ENCODE peak calls at places on chromosomes 5 and 9, in eight cellular contexts. V is K562, E is sigmoid colon, B is HFF-Myc, P is lower lobe of right lung, C is adipocyte, Z is GM23248, U is colonic mucosa. Q is an unnamed sample.

GRCh38 chr5:1783214-1783551 is 16.5 kb downstream of the MRPL36 start:
- DNase-seq in V (no peak), E (peak), B (no peak), P (no peak), C (no peak), Z (no peak), U (no peak), Q (no peak)

GRCh38 chr9:124284940-124285441 is 27.2 kb downstream of the NEK6 start:
- DNase-seq in V (no peak), E (peak), B (no peak), P (no peak), C (no peak), Z (peak), U (no peak), Q (peak)

GRCh38 chr9:89887286-89887685 is 282.5 kb downstream of the GADD45G start:
- DNase-seq in V (no peak), E (no peak), B (no peak), P (no peak), C (no peak), Z (no peak), U (no peak), Q (no peak)

GRCh38 chr5:111754190-111754589 is 2.8 kb downstream of the NREP start:
- DNase-seq in V (no peak), E (no peak), B (no peak), P (no peak), C (no peak), Z (no peak), U (no peak), Q (no peak)

GRCh38 chr5:53035868-53036381 is 46.8 kb downstream of the ITGA2 start:
- DNase-seq in V (peak), E (no peak), B (no peak), P (no peak), C (no peak), Z (peak), U (no peak), Q (peak)

GRCh38 chr9:124839612-124840299 is 13.5 kb upstream of the WDR38 start:
- DNase-seq in V (peak), E (no peak), B (no peak), P (no peak), C (peak), Z (peak), U (no peak), Q (peak)

GRCh38 chr5:92372766-92373165 is 989.6 kb upstream of the ARRDC3 start:
- DNase-seq in V (no peak), E (no peak), B (no peak), P (no peak), C (no peak), Z (peak), U (no peak), Q (peak)

GRCh38 chr9:120399940-120400339 is 180.0 kb downstream of the CDK5RAP2 start:
- DNase-seq in V (no peak), E (no peak), B (no peak), P (no peak), C (no peak), Z (no peak), U (no peak), Q (no peak)

GRCh38 chr5:134098690-134099089 is 15.8 kb upstream of the TCF7 start:
- DNase-seq in V (no peak), E (no peak), B (no peak), P (no peak), C (no peak), Z (no peak), U (no peak), Q (no peak)

GRCh38 chr9:137658778-137659177 is 40.0 kb downstream of the EHMT1 start:
- DNase-seq in V (no peak), E (no peak), B (no peak), P (no peak), C (no peak), Z (no peak), U (no peak), Q (no peak)

GRCh38 chr5:56273376-56274005 is 40.4 kb upstream of the ANKRD55 start:
- DNase-seq in V (no peak), E (no peak), B (no peak), P (no peak), C (no peak), Z (no peak), U (no peak), Q (no peak)

GRCh38 chr5:161412792-161413191 is 133.7 kb downstream of the GABRB2 start:
- DNase-seq in V (no peak), E (no peak), B (no peak), P (no peak), C (no peak), Z (no peak), U (no peak), Q (no peak)

GRCh38 chr5:149348463-149348862 is 3.2 kb downstream of the GRPEL2 start:
- DNase-seq in V (no peak), E (no peak), B (no peak), P (no peak), C (no peak), Z (no peak), U (no peak), Q (no peak)

GRCh38 chr5:181207214-181207959 is 2.4 kb upstream of the TRIM7 start:
- DNase-seq in V (no peak), E (peak), B (peak), P (peak), C (peak), Z (peak), U (peak), Q (peak)

GRCh38 chr5:181205402-181205734 is 372 bp upstream of the TRIM7 start:
- DNase-seq in V (no peak), E (peak), B (no peak), P (no peak), C (no peak), Z (no peak), U (no peak), Q (no peak)

GRCh38 chr5:181204561-181205401 is at the start of gene TRIM7:
- DNase-seq in V (peak), E (peak), B (no peak), P (peak), C (peak), Z (peak), U (peak), Q (peak)

GRCh38 chr5:181205735-181206401 is 872 bp upstream of the TRIM7 start:
- DNase-seq in V (no peak), E (peak), B (no peak), P (no peak), C (no peak), Z (no peak), U (peak), Q (no peak)

DNA sequence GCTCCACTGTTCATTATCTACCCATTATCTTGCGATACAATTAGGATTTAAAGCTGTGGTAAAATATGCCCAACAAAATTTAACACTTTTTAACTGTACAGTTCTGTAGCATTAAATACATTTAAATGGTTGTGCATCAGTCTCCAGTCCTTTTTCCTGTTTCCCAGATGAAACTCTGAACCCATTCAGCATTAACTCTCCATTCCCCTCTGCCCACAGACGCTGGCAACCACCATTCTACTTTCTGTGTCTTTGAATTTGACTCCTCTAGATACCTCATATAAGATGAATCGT is 2.9 kb upstream of the TRIM7 start:
- DNase-seq in V (no peak), E (no peak), B (no peak), P (no peak), C (no peak), Z (no peak), U (no peak), Q (no peak)
- H3K4me3 ChIP-seq in V (peak), E (peak), B (no peak), P (peak), C (peak), Z (peak), U (no peak), Q (no peak)

DNA sequence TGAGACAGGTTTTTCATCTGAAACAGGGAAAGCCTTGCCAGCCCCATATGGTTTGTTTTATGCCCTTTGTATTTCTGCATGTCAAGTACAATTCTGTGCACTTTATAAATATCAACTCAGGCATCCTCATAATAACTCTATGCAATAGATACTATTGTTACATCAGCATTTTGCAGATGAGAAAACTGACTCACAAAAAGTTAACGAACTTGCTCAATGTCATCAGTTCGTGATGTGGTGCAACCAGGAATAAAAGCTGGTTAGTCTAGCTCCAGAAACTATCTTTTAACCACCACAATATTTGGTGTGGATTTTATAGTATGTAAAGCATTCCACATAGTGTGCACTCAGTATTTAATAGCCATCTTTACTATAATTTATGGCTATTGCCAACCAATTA is 134.9 kb downstream of the MRPS30 start:
- DNase-seq in V (no peak), E (no peak), B (no peak), P (no peak), C (peak), Z (peak), U (no peak), Q (no peak)
- H3K4me3 ChIP-seq in V (no peak), E (no peak), B (no peak), P (no peak), C (no peak), Z (peak), U (no peak), Q (no peak)

GRCh38 chr5:132486318-132487094 is 4.1 kb downstream of the IRF1 start:
- DNase-seq in V (no peak), E (peak), B (no peak), P (no peak), C (no peak), Z (no peak), U (peak), Q (no peak)

GRCh38 chr5:132485641-132486317 is 4.8 kb downstream of the IRF1 start:
- DNase-seq in V (no peak), E (peak), B (no peak), P (no peak), C (no peak), Z (no peak), U (peak), Q (no peak)

GRCh38 chr5:132488590-132488989 is 2.0 kb downstream of the IRF1 start:
- DNase-seq in V (no peak), E (no peak), B (no peak), P (no peak), C (no peak), Z (no peak), U (no peak), Q (no peak)

GRCh38 chr5:132487841-132488555 is 2.6 kb downstream of the IRF1 start:
- DNase-seq in V (no peak), E (peak), B (no peak), P (no peak), C (no peak), Z (no peak), U (peak), Q (no peak)

DNA sequence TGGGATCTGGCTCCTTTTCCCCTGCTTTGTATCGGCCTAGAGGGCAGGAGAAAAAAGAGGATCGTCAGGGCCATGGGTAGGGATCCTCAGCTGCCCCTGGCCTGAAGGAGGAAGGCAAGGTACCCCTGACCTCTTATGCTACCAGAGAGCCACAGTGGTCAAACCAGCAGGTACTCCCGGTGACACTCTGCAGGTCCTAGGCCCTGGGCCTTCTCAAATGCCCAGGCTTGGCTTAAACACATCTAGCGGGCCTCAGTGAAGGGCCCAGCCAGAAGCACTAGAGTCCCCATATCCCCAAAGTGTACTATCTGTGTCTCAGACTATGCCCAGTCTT is 3.5 kb downstream of the IRF1 start:
- DNase-seq in V (no peak), E (peak), B (no peak), P (no peak), C (no peak), Z (no peak), U (peak), Q (no peak)
- H3K4me3 ChIP-seq in V (no peak), E (no peak), B (no peak), P (peak), C (no peak), Z (no peak), U (peak), Q (no peak)

GRCh38 chr5:95733100-95733499 is 2.0 kb downstream of the RHOBTB3 start:
- DNase-seq in V (no peak), E (no peak), B (no peak), P (no peak), C (peak), Z (peak), U (no peak), Q (no peak)
- H3K4me3 ChIP-seq in V (peak), E (peak), B (peak), P (peak), C (peak), Z (peak), U (peak), Q (peak)